ENCODE peak calls at places on chromosomes 2 and 18, in five cellular contexts. One of them, this sample, is unnamed.

GRCh38 chr2:73426161-73426560 is 40.5 kb downstream of the ALMS1 start:
- DNase-seq in mucosa of descending colon: no peak
- DNase-seq in heart left ventricle: no peak
- DNase-seq in cardiac fibroblast: no peak
- DNase-seq in stomach: no peak
- DNase-seq in this sample: no peak

GRCh38 chr2:152387046-152387445 is 52.1 kb downstream of the FMNL2 start:
- DNase-seq in mucosa of descending colon: no peak
- DNase-seq in heart left ventricle: no peak
- DNase-seq in cardiac fibroblast: peak
- DNase-seq in stomach: no peak
- DNase-seq in this sample: no peak

GRCh38 chr2:141766225-141766624 is 364.6 kb downstream of the LRP1B start:
- DNase-seq in mucosa of descending colon: no peak
- DNase-seq in heart left ventricle: no peak
- DNase-seq in cardiac fibroblast: no peak
- DNase-seq in stomach: no peak
- DNase-seq in this sample: no peak

GRCh38 chr18:69617408-69617807 is 216.7 kb downstream of the DOK6 start:
- DNase-seq in mucosa of descending colon: no peak
- DNase-seq in heart left ventricle: no peak
- DNase-seq in cardiac fibroblast: no peak
- DNase-seq in stomach: no peak
- DNase-seq in this sample: no peak

GRCh38 chr2:177275041-177275440 is 10.5 kb upstream of the NFE2L2 start:
- DNase-seq in mucosa of descending colon: no peak
- DNase-seq in heart left ventricle: no peak
- DNase-seq in cardiac fibroblast: peak
- DNase-seq in stomach: no peak
- DNase-seq in this sample: no peak

GRCh38 chr2:186716899-186717811 is 23.3 kb downstream of the FAM171B start:
- DNase-seq in mucosa of descending colon: no peak
- DNase-seq in heart left ventricle: no peak
- DNase-seq in cardiac fibroblast: no peak
- DNase-seq in stomach: no peak
- DNase-seq in this sample: no peak

GRCh38 chr2:36318547-36318946 is 37.0 kb upstream of the CRIM1 start:
- DNase-seq in mucosa of descending colon: no peak
- DNase-seq in heart left ventricle: no peak
- DNase-seq in cardiac fibroblast: peak
- DNase-seq in stomach: no peak
- DNase-seq in this sample: no peak

GRCh38 chr2:85243101-85244072 is 84.4 kb downstream of the TGOLN2 start:
- DNase-seq in mucosa of descending colon: peak
- DNase-seq in heart left ventricle: peak
- DNase-seq in cardiac fibroblast: no peak
- DNase-seq in stomach: peak
- DNase-seq in this sample: peak

GRCh38 chr2:6429210-6429986 is 436.3 kb downstream of the CMPK2 start:
- DNase-seq in mucosa of descending colon: no peak
- DNase-seq in heart left ventricle: no peak
- DNase-seq in cardiac fibroblast: no peak
- DNase-seq in stomach: no peak
- DNase-seq in this sample: no peak

GRCh38 chr2:74583504-74583903 is 29.0 kb downstream of the DOK1 start:
- DNase-seq in mucosa of descending colon: no peak
- DNase-seq in heart left ventricle: no peak
- DNase-seq in cardiac fibroblast: peak
- DNase-seq in stomach: no peak
- DNase-seq in this sample: no peak

GRCh38 chr2:74588664-74589063 is 34.1 kb downstream of the DOK1 start:
- DNase-seq in mucosa of descending colon: no peak
- DNase-seq in heart left ventricle: no peak
- DNase-seq in cardiac fibroblast: no peak
- DNase-seq in stomach: no peak
- DNase-seq in this sample: no peak

GRCh38 chr2:74584088-74584645 is 29.6 kb downstream of the DOK1 start:
- DNase-seq in mucosa of descending colon: no peak
- DNase-seq in heart left ventricle: no peak
- DNase-seq in cardiac fibroblast: peak
- DNase-seq in stomach: no peak
- DNase-seq in this sample: no peak

GRCh38 chr2:74585406-74586182 is 31.1 kb downstream of the DOK1 start:
- DNase-seq in mucosa of descending colon: no peak
- DNase-seq in heart left ventricle: peak
- DNase-seq in cardiac fibroblast: peak
- DNase-seq in stomach: no peak
- DNase-seq in this sample: no peak

GRCh38 chr2:74587664-74588277 is 33.3 kb downstream of the DOK1 start:
- DNase-seq in mucosa of descending colon: peak
- DNase-seq in heart left ventricle: peak
- DNase-seq in cardiac fibroblast: peak
- DNase-seq in stomach: peak
- DNase-seq in this sample: no peak
- TF ChIP-seq CTCF in mucosa of descending colon: no peak
- TF ChIP-seq CTCF in heart left ventricle: peak
- TF ChIP-seq CTCF in cardiac fibroblast: peak
- TF ChIP-seq CTCF in stomach: peak
- TF ChIP-seq CTCF in this sample: peak

DNA sequence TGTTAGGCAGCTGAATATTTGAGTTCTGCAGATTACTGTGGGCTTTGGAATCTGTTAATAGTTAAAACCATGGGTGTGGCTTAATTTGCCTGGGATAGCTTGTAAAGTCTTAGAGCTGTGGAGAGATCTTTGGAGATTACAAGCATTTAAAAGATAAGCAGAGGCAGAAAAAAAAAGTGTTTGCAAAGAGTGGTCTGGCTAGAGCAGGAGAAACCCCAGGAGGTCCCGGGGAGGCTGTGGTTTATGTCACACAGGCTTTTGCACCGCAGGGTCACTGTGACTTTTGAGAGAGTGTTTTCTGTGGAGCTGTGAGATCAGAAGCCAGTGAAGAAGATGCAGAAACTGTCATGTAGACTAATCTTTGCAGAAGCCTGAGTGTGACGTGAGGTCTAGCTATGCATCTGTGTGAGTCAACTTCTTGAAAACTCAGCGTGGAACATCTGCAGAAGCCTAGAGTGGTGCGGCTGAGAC is 49.0 kb downstream of the SETBP1 start:
- DNase-seq in mucosa of descending colon: peak
- DNase-seq in heart left ventricle: no peak
- DNase-seq in cardiac fibroblast: peak
- DNase-seq in stomach: no peak
- DNase-seq in this sample: no peak
- TF ChIP-seq CTCF in mucosa of descending colon: no peak
- TF ChIP-seq CTCF in heart left ventricle: no peak
- TF ChIP-seq CTCF in cardiac fibroblast: no peak
- TF ChIP-seq CTCF in stomach: no peak
- TF ChIP-seq CTCF in this sample: no peak

GRCh38 chr2:195138435-195138834 is 518.6 kb upstream of the SLC39A10 start:
- DNase-seq in mucosa of descending colon: no peak
- DNase-seq in heart left ventricle: no peak
- DNase-seq in cardiac fibroblast: no peak
- DNase-seq in stomach: no peak
- DNase-seq in this sample: no peak
- TF ChIP-seq CTCF in mucosa of descending colon: no peak
- TF ChIP-seq CTCF in heart left ventricle: no peak
- TF ChIP-seq CTCF in cardiac fibroblast: no peak
- TF ChIP-seq CTCF in stomach: no peak
- TF ChIP-seq CTCF in this sample: no peak

DNA sequence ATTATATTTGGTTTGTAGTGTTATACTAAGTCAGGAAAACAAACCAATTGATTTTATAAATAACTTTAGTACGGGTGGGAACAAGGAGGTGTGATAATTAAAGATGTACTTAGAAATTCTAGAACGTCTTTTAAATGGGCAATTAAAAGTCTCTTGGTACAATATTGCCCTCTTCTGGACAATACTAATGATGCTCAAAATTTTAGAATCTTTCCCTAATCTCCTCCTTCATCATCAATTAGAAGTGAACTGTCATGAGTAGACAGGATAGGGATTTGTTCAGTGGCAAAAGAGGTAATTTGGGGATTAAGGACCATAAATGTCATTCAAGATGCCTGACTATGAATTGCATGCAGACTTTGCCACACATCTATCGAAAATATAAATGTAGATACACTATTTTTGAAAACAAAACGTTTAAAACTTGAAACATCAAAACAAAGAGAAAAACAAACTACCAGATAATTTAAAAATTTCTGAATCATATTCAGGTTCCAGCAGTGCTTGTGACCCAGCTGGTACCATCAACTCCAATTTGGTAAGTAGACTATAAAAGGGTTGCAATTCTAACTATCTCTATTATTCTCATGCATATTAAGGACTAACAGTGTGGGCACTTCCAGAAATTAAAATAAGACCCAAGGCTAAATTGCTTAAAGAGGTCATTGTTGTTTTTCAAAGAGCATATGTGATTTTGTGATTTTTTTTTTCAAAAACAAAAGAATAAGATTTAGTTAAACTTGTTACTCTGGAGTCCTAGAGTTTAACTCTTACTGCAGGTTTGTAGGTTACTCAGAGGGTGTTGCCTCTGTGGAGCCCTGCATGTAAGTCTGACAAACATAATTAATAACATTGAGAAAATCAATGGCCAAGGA is 123.5 kb downstream of the LAMA3 start:
- DNase-seq in mucosa of descending colon: no peak
- DNase-seq in heart left ventricle: no peak
- DNase-seq in cardiac fibroblast: peak
- DNase-seq in stomach: no peak
- DNase-seq in this sample: no peak
- TF ChIP-seq CTCF in mucosa of descending colon: no peak
- TF ChIP-seq CTCF in heart left ventricle: peak
- TF ChIP-seq CTCF in cardiac fibroblast: peak
- TF ChIP-seq CTCF in stomach: peak
- TF ChIP-seq CTCF in this sample: peak